ENCODE peak calls at places on chromosomes 5 and 9, in nine cellular contexts. X is right atrium auricular region, W is lung, Z is nephron progenitor cell, Y is OCI-LY7, G is AG10803, P is epithelial cell of esophagus, R is HL-60, I is HepG2. C is an unnamed sample.

GRCh38 chr9:79657891-79658290 is 86.1 kb downstream of the TLE4 start:
- DNase-seq in X (no peak), W (no peak), Z (no peak), Y (no peak), G (peak), P (no peak), R (no peak), I (no peak), C (no peak)

GRCh38 chr9:107782381-107782780 is 292.8 kb upstream of the KLF4 start:
- DNase-seq in X (no peak), W (no peak), Z (no peak), Y (no peak), G (peak), P (no peak), R (peak), I (no peak), C (no peak)

GRCh38 chr9:127828262-127829031 is 25.8 kb downstream of the FPGS start:
- DNase-seq in X (peak), W (peak), Z (peak), Y (no peak), G (peak), P (peak), R (no peak), I (peak), C (peak)

GRCh38 chr9:123395276-123396006 is 39.4 kb downstream of the CRB2 start:
- DNase-seq in X (no peak), W (no peak), Z (no peak), Y (no peak), G (no peak), P (no peak), R (no peak), I (no peak), C (no peak)

GRCh38 chr5:103120607-103121200 is 603 bp downstream of the PPIP5K2 start:
- DNase-seq in X (no peak), W (peak), Z (peak), Y (peak), G (peak), P (peak), R (peak), I (peak), C (no peak)

GRCh38 chr9:137745541-137745991 is 126.8 kb downstream of the EHMT1 start:
- DNase-seq in X (no peak), W (no peak), Z (no peak), Y (peak), G (no peak), P (peak), R (peak), I (peak), C (no peak)

GRCh38 chr9:109448223-109448622 is 49.9 kb downstream of the PTPN3 start:
- DNase-seq in X (no peak), W (no peak), Z (no peak), Y (no peak), G (no peak), P (peak), R (no peak), I (no peak), C (no peak)

GRCh38 chr9:20620658-20621552 is 1.4 kb downstream of the MLLT3 start:
- DNase-seq in X (peak), W (peak), Z (peak), Y (peak), G (peak), P (peak), R (peak), I (no peak), C (peak)

GRCh38 chr9:16335788-16336580 is 534.5 kb downstream of the BNC2 start:
- DNase-seq in X (peak), W (peak), Z (no peak), Y (no peak), G (peak), P (peak), R (no peak), I (no peak), C (peak)

GRCh38 chr9:89602978-89603628 is 1.7 kb upstream of the GADD45G start:
- DNase-seq in X (peak), W (peak), Z (peak), Y (peak), G (peak), P (peak), R (peak), I (peak), C (peak)

DNA sequence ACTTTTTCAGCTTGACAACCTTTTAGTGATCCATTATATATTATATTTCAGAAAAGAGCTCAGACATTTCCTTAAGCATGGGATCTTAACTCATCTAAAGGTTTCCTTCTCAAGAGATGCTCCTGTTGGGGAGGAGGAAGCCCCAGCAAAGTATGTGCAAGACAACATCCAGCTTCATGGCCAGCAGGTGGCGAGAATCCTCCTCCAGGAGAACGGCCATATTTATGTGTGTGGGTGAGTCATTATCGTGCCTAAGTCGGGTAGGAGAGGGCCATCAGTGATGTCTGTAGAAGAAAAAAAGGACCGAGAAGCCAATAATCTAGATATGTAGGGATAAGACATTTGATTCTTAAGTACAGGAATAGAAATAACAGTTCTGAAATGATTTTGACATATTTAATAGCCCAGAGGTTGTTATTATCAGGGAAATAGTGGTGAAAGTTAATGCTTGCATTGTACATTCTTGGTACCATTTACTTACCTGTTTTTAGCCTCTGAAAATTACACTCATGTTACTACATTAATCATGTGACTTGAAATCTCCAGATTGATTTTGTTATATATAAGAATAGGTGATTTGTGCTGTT is 28.2 kb downstream of the MTRR start:
- DNase-seq in X (no peak), W (no peak), Z (peak), Y (no peak), G (peak), P (peak), R (peak), I (peak), C (no peak)
- TF ChIP-seq CTCF in X (no peak), W (no peak), Z (peak), Y (peak), G (peak), P (peak), R (no peak), I (peak), C (no peak)

GRCh38 chr9:120868339-120868675 is 8.7 kb downstream of the PHF19 start:
- DNase-seq in X (no peak), W (no peak), Z (no peak), Y (no peak), G (peak), P (no peak), R (no peak), I (no peak), C (no peak)
- TF ChIP-seq CTCF in X (no peak), W (no peak), Z (no peak), Y (no peak), G (peak), P (peak), R (no peak), I (no peak), C (no peak)

GRCh38 chr5:173297813-173298212 is 30.4 kb downstream of the STC2 start:
- DNase-seq in X (no peak), W (no peak), Z (no peak), Y (no peak), G (no peak), P (no peak), R (no peak), I (no peak), C (no peak)
- TF ChIP-seq CTCF in X (no peak), W (no peak), Z (no peak), Y (no peak), G (no peak), P (no peak), R (no peak), I (no peak), C (no peak)

GRCh38 chr9:15235658-15236057 is 71.4 kb downstream of the TTC39B start:
- DNase-seq in X (no peak), W (no peak), Z (no peak), Y (no peak), G (no peak), P (no peak), R (no peak), I (no peak), C (no peak)

GRCh38 chr9:15229475-15229874 is 77.5 kb downstream of the TTC39B start:
- DNase-seq in X (no peak), W (no peak), Z (no peak), Y (no peak), G (no peak), P (no peak), R (no peak), I (no peak), C (no peak)

GRCh38 chr9:15227491-15227890 is 79.5 kb downstream of the TTC39B start:
- DNase-seq in X (no peak), W (no peak), Z (no peak), Y (no peak), G (no peak), P (no peak), R (no peak), I (no peak), C (no peak)

GRCh38 chr9:15231788-15232635 is 75.0 kb downstream of the TTC39B start:
- DNase-seq in X (no peak), W (no peak), Z (peak), Y (peak), G (peak), P (peak), R (peak), I (peak), C (no peak)
- TF ChIP-seq CTCF in X (peak), W (no peak), Z (peak), Y (peak), G (peak), P (peak), R (peak), I (peak), C (no peak)

DNA sequence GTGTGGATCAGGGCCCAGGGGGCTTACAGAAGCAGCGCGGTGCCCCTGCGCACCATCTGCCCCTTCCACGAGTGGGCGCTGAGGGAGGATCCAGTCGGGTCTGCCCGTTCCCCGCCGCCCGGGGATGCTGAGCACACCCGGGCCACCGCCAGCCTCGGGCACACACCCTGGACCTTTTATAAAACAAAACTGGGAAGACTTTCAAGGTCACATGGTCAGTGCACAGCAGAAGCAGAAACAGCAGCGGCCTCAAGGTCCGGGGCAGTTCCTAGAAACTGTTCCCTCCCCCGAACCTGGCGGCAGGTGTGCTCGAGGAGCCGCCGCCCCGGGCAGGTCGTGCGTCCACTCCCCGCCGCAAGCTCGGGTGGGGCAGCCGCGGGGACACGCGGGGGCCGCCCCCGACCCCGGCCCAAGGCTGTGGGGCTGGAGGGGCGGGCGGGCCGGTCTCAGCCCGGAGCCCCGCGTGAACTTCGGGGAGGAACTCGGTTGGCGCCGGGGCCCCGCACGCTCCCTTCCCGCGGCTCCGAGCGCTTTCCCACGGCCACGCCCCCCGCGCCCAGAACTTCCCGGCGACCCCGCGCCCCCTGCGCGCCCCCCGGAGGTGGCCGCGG is 619 bp upstream of the PPP1R26 start:
- DNase-seq in X (peak), W (peak), Z (peak), Y (no peak), G (peak), P (peak), R (no peak), I (peak), C (no peak)
- TF ChIP-seq CTCF in X (peak), W (no peak), Z (no peak), Y (no peak), G (peak), P (peak), R (no peak), I (peak), C (no peak)

GRCh38 chr5:174192901-174193300 is 147.4 kb downstream of the NSG2 start:
- DNase-seq in X (no peak), W (no peak), Z (no peak), Y (no peak), G (no peak), P (no peak), R (no peak), I (no peak), C (no peak)

GRCh38 chr5:174195517-174195916 is 150.0 kb downstream of the NSG2 start:
- DNase-seq in X (no peak), W (no peak), Z (peak), Y (no peak), G (no peak), P (no peak), R (no peak), I (no peak), C (no peak)

DNA sequence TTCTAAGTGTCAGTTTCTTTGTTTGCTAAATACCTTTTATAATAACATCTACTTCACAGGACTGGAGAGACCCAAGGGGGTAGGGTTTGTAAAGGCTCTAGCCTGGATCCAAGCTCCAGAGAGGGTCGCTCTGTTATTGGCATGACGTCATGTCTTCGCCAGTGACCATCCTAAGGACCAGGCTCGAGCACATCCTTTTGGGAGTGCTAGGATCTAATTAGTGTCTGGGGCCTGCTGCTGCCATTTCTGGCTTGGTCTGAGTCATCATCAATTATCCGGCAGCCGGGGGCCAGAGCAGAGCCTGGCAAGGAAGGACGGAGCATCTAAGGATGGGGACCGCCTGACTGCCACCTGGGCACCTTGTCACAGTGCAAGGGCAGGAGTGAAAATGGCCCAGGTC is 153.0 kb downstream of the NSG2 start:
- DNase-seq in X (no peak), W (no peak), Z (no peak), Y (no peak), G (no peak), P (no peak), R (no peak), I (no peak), C (no peak)
- TF ChIP-seq CTCF in X (no peak), W (no peak), Z (no peak), Y (no peak), G (no peak), P (no peak), R (no peak), I (no peak), C (no peak)

GRCh38 chr5:142550471-142550870 is 135.4 kb downstream of the FGF1 start:
- DNase-seq in X (no peak), W (no peak), Z (no peak), Y (no peak), G (no peak), P (no peak), R (no peak), I (no peak), C (no peak)

GRCh38 chr5:142548739-142549275 is 137.1 kb downstream of the FGF1 start:
- DNase-seq in X (peak), W (peak), Z (peak), Y (peak), G (peak), P (peak), R (peak), I (peak), C (no peak)

GRCh38 chr5:142549834-142550233 is 136.1 kb downstream of the FGF1 start:
- DNase-seq in X (no peak), W (no peak), Z (no peak), Y (no peak), G (no peak), P (peak), R (no peak), I (no peak), C (no peak)

GRCh38 chr5:142547445-142548374 is 138.2 kb downstream of the FGF1 start:
- DNase-seq in X (no peak), W (no peak), Z (no peak), Y (no peak), G (no peak), P (no peak), R (no peak), I (no peak), C (no peak)

DNA sequence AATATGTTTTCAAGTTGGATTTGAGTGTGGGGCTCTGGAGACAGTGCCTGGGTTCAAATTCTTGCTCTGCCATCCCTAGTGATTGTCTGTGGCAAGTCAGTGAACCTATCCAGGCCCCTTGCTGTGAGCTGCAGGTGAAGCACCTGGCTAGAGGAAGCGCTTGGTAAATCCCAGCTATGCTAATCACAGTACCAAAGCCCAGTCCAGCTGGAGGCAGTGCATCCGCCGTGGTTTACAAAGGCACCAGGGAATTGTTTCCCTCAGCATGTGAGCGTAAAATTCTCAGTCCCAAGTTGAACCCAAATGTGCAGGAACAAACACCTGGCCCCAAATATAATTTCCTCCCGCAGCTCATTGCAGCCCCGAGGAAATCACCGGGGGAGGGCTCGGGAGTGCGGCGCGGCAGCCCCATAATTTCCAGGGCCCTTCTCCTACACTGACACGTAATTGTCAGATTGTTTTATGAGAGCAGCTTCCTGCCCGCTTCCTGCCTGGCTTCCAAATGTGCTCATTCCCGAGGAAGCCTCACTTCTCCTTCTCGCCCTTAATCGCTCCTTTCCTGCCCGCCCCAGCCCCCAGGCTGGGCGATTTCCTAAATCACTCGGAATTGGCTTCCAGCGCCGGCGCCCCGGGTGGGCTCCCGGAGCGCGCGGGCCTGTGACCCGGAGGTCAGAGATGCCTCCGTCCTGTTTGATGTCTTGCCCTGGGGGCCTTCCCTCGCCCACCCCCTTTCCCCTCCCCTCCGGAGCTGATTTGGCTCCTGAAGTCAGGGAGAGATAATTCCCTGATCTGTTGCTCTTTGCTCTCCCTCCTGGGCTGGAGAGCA is 134.4 kb downstream of the FGF1 start:
- DNase-seq in X (no peak), W (no peak), Z (peak), Y (no peak), G (peak), P (no peak), R (no peak), I (no peak), C (no peak)
- TF ChIP-seq CTCF in X (no peak), W (no peak), Z (no peak), Y (no peak), G (no peak), P (no peak), R (no peak), I (no peak), C (no peak)

C was measured in breast epithelium.